ENCODE peak calls at places on chromosomes 13 and 19, in four cellular contexts. E is psoas muscle, H is AG04450, W is pancreas. Q is an unnamed sample.

GRCh38 chr13:97327521-97328221 is 105.5 kb downstream of the MBNL2 start:
- DNase-seq in W (no peak), H (no peak), E (no peak), Q (no peak)

GRCh38 chr19:33797821-33798633 is 1.4 kb downstream of the KCTD15 start:
- DNase-seq in E (peak; percentile 61), H (no peak), W (peak; percentile 69), Q (no peak)

GRCh38 chr13:74000906-74001305 is 133.3 kb downstream of the KLF12 start:
- DNase-seq in E (no peak), H (no peak), W (no peak), Q (no peak)

GRCh38 chr19:32022946-32023832 is 322.2 kb upstream of the ZNF507 start:
- DNase-seq in H (no peak), E (no peak), W (no peak), Q (no peak)

GRCh38 chr13:42277618-42278276 is 5.8 kb downstream of the AKAP11 start:
- DNase-seq in W (no peak), H (no peak), E (no peak), Q (no peak)

GRCh38 chr19:409515-410242 is 732 bp upstream of the C2CD4C start:
- DNase-seq in W (no peak), E (no peak), H (no peak), Q (no peak)

GRCh38 chr19:50250450-50251136 is 47.2 kb downstream of the MYH14 start:
- DNase-seq in W (no peak), E (no peak), H (no peak), Q (no peak)

GRCh38 chr13:37460211-37460610 is 138.4 kb downstream of the POSTN start:
- DNase-seq in H (no peak), W (no peak), E (no peak), Q (no peak)

GRCh38 chr19:58356236-58356970 is 3.1 kb upstream of the A1BG start:
- DNase-seq in W (no peak), E (no peak), H (no peak), Q (no peak)

GRCh38 chr13:47588676-47589075 is 412.4 kb downstream of the SUCLA2 start:
- DNase-seq in H (no peak), E (no peak), W (no peak), Q (no peak)

DNA sequence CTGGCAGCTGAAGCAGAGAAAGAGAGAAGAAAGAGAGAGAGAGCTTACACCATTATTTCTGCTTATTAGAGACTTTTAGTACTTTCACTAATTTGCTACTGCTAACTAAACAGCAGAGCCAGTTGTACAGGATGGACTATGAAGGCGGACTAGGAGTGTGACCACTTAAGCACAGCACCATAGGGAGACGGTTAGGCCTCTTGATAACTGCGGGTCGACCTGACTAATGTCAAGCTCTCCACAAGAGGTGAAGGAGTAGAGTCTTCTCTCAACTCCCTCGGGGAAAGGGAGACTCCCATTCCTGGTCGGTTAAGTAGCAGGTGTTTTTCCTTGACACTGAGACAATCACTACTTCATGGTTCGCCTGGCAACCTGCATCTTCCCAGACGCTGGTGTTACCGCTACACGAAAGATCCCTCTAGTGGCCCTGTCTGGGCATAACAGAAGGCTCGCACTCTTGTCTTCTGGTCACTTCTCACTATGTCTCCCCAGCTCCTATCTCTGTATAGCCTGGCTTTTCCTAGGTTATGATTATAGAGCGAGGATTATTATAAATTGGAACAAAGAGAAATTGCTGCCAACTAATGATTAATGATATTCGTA is 5.3 kb upstream of the PSG7 start:
- DNase-seq in W (no peak), H (no peak), E (no peak), Q (no peak)
- TF ChIP-seq CTCF in W (no peak), H (peak; percentile 44), E (no peak), Q (no peak)

GRCh38 chr13:26977541-26977940 is 194.1 kb downstream of the USP12 start:
- DNase-seq in H (no peak), E (no peak), W (no peak), Q (no peak)

GRCh38 chr13:26976336-26976735 is 195.3 kb downstream of the USP12 start:
- DNase-seq in W (no peak), H (no peak), E (no peak), Q (no peak)

GRCh38 chr13:26979334-26979733 is 192.3 kb downstream of the USP12 start:
- DNase-seq in H (no peak), W (no peak), E (no peak), Q (no peak)

GRCh38 chr13:26980099-26981031 is 191.2 kb downstream of the USP12 start:
- DNase-seq in E (no peak), H (no peak), W (no peak), Q (no peak)

DNA sequence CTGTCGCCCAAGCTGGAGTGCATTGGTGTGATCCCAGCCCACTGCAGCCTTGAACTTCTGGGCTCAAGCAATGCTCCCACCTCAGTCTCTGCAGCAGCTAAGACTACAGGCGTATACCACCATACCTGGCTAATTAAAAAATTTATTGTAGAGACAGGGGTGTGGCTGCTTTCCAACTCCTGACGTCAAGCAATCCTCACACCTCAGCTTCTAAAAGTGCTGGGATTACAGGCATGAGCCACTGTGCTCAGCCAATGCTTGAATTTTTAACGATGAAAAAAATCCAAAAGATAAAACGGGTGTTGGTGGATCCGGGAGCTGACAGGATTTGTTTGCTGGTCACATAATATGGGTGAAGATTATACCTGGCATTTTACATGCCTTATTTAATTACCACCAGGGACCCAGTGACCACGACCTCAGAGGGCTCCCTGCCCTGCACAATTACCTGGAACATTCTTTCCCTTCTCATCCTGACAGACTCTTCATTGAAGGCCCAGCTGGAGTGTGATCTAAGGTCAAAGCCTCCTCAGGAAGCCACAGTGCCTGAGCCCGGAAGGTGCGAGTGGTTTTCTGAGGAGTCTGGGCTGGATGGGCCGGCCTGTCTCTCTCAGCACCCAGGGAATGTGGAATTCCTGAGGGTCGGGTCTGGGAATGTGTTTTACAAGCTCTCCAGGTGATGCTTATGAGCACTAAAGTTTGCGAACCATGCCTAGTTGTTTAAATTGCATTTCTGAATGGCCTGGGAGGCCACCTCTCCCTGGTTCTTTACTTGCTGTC is 193.3 kb downstream of the USP12 start:
- DNase-seq in W (no peak), H (no peak), E (no peak), Q (no peak)
- H3K27ac ChIP-seq in W (no peak overlapping the region), H (no peak overlapping the region), E (no peak overlapping the region), Q (no peak overlapping the region)

GRCh38 chr19:2151339-2152229 is at the start of gene AP3D1:
- DNase-seq in W (peak; percentile 100), E (peak; percentile 100), H (peak; percentile 99), Q (peak; percentile 100)
- TF ChIP-seq CTCF in W (no peak), E (no peak), H (no peak), Q (no peak)

DNA sequence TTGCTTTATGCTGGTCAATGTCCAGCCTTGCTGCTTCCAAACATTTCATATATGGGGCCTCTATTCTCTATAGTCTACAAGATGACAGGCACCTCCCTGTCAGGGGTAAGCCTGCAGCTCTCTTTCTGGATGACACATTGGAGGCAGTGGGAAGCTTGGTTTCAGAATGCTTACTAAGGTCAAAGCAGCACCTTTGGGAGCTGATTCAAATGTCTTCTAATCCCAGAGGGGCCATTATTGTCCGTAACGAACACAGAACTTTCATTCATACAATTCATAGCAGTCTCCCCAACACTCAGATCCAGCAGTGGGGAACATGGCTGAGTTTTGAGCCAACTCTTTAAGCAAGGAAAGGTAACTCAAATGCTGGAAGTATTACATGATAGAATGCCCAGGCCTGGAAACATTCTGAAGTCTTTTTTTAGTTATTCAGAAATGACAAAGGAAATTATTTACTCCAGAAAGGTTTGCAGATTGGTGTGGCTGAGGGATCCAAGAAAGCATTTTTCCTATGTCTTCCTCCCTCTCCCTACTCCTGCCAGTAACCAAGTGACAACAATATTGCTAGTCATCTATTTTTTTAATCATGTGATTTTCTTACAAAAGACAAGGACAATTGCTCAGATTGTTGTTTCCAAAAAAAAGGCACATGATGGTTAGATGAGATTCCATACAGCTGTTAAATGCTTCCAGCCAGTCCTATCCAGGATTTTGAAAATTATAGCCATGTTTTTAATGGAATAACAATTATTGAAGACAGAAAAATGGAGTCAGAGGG is 118.7 kb downstream of the FOXO1 start:
- DNase-seq in H (no peak), W (no peak), E (no peak), Q (no peak)
- H3K27ac ChIP-seq in H (no peak overlapping the region), W (no peak overlapping the region), E (peak overlapping the region; percentile 3), Q (no peak overlapping the region)

GRCh38 chr13:24672141-24673132 is 7.8 kb upstream of the ATP12A start:
- DNase-seq in H (no peak), E (no peak), W (no peak), Q (no peak)

GRCh38 chr13:24671367-24672117 is 8.7 kb upstream of the ATP12A start:
- DNase-seq in H (peak; percentile 61), W (peak; percentile 23), E (no peak), Q (no peak)

GRCh38 chr13:24668955-24669354 is 11.3 kb upstream of the ATP12A start:
- DNase-seq in E (no peak), H (no peak), W (no peak), Q (no peak)

GRCh38 chr13:24670174-24670573 is 10.0 kb upstream of the ATP12A start:
- DNase-seq in E (no peak), H (no peak), W (no peak), Q (no peak)

DNA sequence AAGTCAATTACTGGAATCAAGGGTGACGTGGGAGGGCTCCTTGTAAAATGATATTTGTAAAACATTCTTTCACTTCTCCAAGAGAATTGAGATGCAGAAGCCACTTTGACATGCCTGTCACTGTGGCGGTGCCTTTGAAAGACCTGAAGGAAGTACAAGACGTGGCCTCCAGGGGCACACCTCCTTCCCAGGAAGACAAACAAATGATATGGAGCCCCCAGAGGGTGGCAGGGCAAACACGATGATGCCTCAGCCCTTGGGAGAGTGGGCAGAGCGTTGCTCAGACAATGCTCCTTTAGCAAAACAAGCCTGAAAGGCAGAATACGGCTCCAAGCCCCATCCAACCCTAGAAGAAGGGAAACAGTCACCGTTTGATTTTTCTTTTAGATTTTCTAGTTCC is 9.3 kb upstream of the ATP12A start:
- DNase-seq in W (no peak), H (no peak), E (no peak), Q (no peak)
- TF ChIP-seq CTCF in W (no peak), H (no peak), E (no peak), Q (no peak)

GRCh38 chr13:46180393-46180792 is 1.6 kb downstream of the LCP1 start:
- DNase-seq in H (no peak), W (no peak), E (no peak), Q (no peak)

GRCh38 chr13:46183018-46183940 is 1.3 kb upstream of the LCP1 start:
- DNase-seq in E (no peak), H (no peak), W (no peak), Q (no peak)

GRCh38 chr13:46179576-46180368 is 2.2 kb downstream of the LCP1 start:
- DNase-seq in H (no peak), E (peak; percentile 60), W (no peak), Q (no peak)

GRCh38 chr13:46182491-46182877 is 507 bp upstream of the LCP1 start:
- DNase-seq in H (no peak), W (no peak), E (no peak), Q (no peak)

DNA sequence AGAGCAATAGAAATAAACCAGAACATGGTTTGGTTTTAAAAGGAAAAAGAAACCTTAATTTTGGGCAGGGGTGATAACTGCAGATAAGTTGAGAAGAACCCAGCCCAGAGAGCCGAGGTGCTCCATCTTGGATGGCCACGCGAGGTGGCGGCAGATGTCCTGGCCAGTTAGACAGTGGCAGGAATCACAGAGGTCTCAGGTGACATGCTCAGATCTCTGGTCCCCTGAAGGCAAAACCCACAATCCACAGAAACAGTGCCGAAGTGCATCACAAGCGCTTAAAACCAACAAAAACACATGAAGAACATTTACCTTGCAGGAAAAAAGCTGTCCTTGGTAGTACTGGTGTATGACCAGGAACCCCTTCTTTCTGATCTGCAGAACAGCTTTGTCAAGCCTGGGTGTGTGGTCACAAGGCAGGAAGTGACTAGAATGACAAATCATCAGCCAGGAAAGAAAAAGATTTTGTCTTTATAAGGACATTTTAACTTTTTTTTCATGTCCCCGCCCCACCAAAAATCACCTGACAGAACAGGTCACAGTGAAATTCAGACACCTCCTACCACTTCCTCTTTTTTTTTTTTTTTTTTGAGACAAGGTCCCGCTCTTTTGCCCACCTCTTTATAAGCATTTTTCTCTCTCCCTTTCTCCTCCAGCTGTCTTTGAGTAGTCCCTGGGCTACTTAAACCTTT is at the start of gene LCP1:
- DNase-seq in E (no peak), W (no peak), H (no peak), Q (no peak)
- H3K27ac ChIP-seq in E (no peak within 1 kb of the TSS), W (peak within 1 kb of the TSS; percentile 6), H (no peak within 1 kb of the TSS), Q (no peak within 1 kb of the TSS)

GRCh38 chr13:67224148-67224846 is 5.8 kb downstream of the PCDH9 start:
- DNase-seq in W (peak; percentile 73), H (peak; percentile 68), E (peak; percentile 82), Q (no peak)
- TF ChIP-seq CTCF in W (peak; percentile 48), H (peak; percentile 72), E (peak; percentile 71), Q (peak; percentile 42)